ENCODE peak calls at places on chromosomes 7 and 10, in four cellular contexts. X is heart left ventricle, F is GM23338, A is H9. E is an unnamed sample.
A peak's percentile ranks its signal among the peaks of the same experiment; 100 is the strongest.

GRCh38 chr10:82037076-82037475 is 162.1 kb downstream of the NRG3 start:
- DNase-seq in A (no peak), F (no peak), X (no peak), E (no peak)

GRCh38 chr10:72375173-72375572 is 20.5 kb upstream of the DNAJB12 start:
- DNase-seq in F (peak; percentile 67), X (no peak), A (no peak), E (no peak)

GRCh38 chr10:124074471-124075109 is 18.8 kb downstream of the CHST15 start:
- DNase-seq in X (no peak), F (no peak), A (no peak), E (no peak)

GRCh38 chr10:6046458-6047325 is 15.5 kb downstream of the IL2RA start:
- DNase-seq in A (no peak), F (no peak), X (peak; percentile 2), E (no peak)

GRCh38 chr10:133279961-133280283 is 3.3 kb upstream of the ADAM8 start:
- DNase-seq in X (no peak), F (no peak), A (no peak), E (no peak)

GRCh38 chr7:82172017-82172416 is 271.6 kb downstream of the CACNA2D1 start:
- DNase-seq in A (no peak), F (no peak), X (no peak), E (no peak)

GRCh38 chr10:70600512-70601395 is 1.8 kb downstream of the PRF1 start:
- DNase-seq in X (no peak), F (no peak), A (no peak), E (no peak)

GRCh38 chr7:138816650-138817049 is 18.7 kb upstream of the ATP6V0A4 start:
- DNase-seq in F (no peak), A (no peak), X (no peak), E (no peak)

GRCh38 chr10:33600381-33600780 is 265.9 kb upstream of the NRP1 start:
- DNase-seq in A (no peak), F (no peak), X (no peak), E (peak; percentile 54)

GRCh38 chr7:36639826-36640225 is 84.5 kb downstream of the AOAH start:
- DNase-seq in A (no peak), X (no peak), F (no peak), E (no peak)

GRCh38 chr7:40763319-40764287 is 628.8 kb downstream of the SUGCT start:
- DNase-seq in X (no peak), A (no peak), F (no peak), E (peak; percentile 52)

GRCh38 chr7:40760997-40761396 is 626.2 kb downstream of the SUGCT start:
- DNase-seq in A (no peak), F (no peak), X (no peak), E (no peak)

GRCh38 chr7:40758590-40758989 is 623.8 kb downstream of the SUGCT start:
- DNase-seq in X (no peak), F (no peak), A (no peak), E (no peak)

GRCh38 chr7:40760293-40760964 is 625.6 kb downstream of the SUGCT start:
- DNase-seq in F (no peak), A (no peak), X (no peak), E (no peak)

GRCh38 chr7:40761757-40762342 is 627.0 kb downstream of the SUGCT start:
- DNase-seq in F (peak; percentile 23), X (no peak), A (no peak), E (no peak)
- TF ChIP-seq CTCF in F (peak; percentile 32), X (no peak), A (peak; percentile 21), E (peak; percentile 40)

GRCh38 chr10:102919992-102920736 is 2.1 kb downstream of the CNNM2 start:
- DNase-seq in F (peak; percentile 87), A (no peak), X (no peak), E (no peak)

GRCh38 chr10:102917314-102917961 is 656 bp upstream of the CNNM2 start:
- DNase-seq in X (peak; percentile 79), A (peak; percentile 87), F (peak; percentile 91), E (peak; percentile 48)

GRCh38 chr10:102919237-102919959 is 1.3 kb downstream of the CNNM2 start:
- DNase-seq in X (no peak), A (peak; percentile 41), F (peak; percentile 59), E (no peak)

GRCh38 chr10:102917962-102918816 is at the start of gene CNNM2:
- DNase-seq in X (peak; percentile 100), F (peak; percentile 100), A (peak; percentile 100), E (peak; percentile 100)

GRCh38 chr10:102918817-102919236 is 733 bp downstream of the CNNM2 start:
- DNase-seq in F (peak; percentile 45), A (no peak), X (peak; percentile 13), E (no peak)
- TF ChIP-seq CTCF in F (no peak), A (no peak), X (no peak), E (no peak)

GRCh38 chr10:86523348-86523747 is 1.8 kb upstream of the WAPL start:
- DNase-seq in X (no peak), F (peak; percentile 32), A (no peak), E (no peak)
- TF ChIP-seq CTCF in X (no peak), F (peak; percentile 55), A (peak; percentile 59), E (peak; percentile 40)

GRCh38 chr7:34339061-34339526 is 318.9 kb upstream of the NPSR1 start:
- DNase-seq in X (no peak), A (no peak), F (no peak), E (peak; percentile 18)

GRCh38 chr7:34343667-34344066 is 314.4 kb upstream of the NPSR1 start:
- DNase-seq in A (no peak), F (no peak), X (no peak), E (no peak)

GRCh38 chr7:34342403-34342802 is 315.6 kb upstream of the NPSR1 start:
- DNase-seq in X (no peak), F (no peak), A (no peak), E (no peak)

GRCh38 chr7:34337163-34337562 is 320.9 kb upstream of the NPSR1 start:
- DNase-seq in F (no peak), A (no peak), X (no peak), E (no peak)

DNA sequence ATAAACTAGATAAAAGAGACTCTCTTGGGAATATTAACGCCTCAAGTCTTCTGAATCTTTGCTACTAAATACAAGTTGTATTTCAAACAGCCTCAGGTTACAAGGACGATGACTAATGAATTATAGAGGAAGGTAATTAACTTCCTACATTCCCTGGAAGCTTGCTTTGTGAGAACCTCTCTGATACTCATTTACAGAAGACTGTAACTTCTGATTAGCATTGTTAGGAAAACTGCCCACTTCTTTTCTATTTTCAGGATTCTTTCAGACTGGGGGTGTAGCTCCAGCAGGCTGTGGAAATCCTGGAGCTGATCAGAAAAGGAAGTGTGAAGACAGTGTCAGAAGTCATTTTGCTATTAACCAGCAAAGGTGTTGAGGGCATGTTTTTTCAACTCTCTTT is 316.7 kb upstream of the NPSR1 start:
- DNase-seq in A (no peak), X (no peak), F (peak; percentile 15), E (no peak)
- TF ChIP-seq CTCF in A (no peak), X (no peak), F (no peak), E (no peak)

GRCh38 chr7:70040971-70041766 is 442.9 kb downstream of the AUTS2 start:
- DNase-seq in X (no peak), A (no peak), F (peak; percentile 49), E (no peak)
- TF ChIP-seq CTCF in X (peak; percentile 69), A (peak; percentile 68), F (peak; percentile 47), E (peak; percentile 14)